ENCODE peak calls at places on chromosomes 3 and 15, in four cellular contexts. B is SJSA1, Y is HAP-1, Z is mammary epithelial cell. N is an unnamed sample.

GRCh38 chr3:13380991-13381390 is 39.1 kb downstream of the NUP210 start:
- DNase-seq in B (no peak), Y (no peak), Z (no peak), N (no peak)

GRCh38 chr3:127008236-127008635 is 25.3 kb downstream of the PLXNA1 start:
- DNase-seq in B (no peak), Y (no peak), Z (no peak), N (no peak)

GRCh38 chr3:127067116-127067910 is 84.4 kb downstream of the PLXNA1 start:
- DNase-seq in B (no peak), Y (no peak), Z (no peak), N (no peak)

GRCh38 chr3:16548721-16549120 is 35.2 kb upstream of the RFTN1 start:
- DNase-seq in B (peak), Y (no peak), Z (peak), N (no peak)

GRCh38 chr3:127263037-127263436 is 24.8 kb downstream of the PRR20G start:
- DNase-seq in B (no peak), Y (no peak), Z (no peak), N (no peak)

GRCh38 chr15:88661766-88662556 is 23.1 kb downstream of the ISG20 start:
- DNase-seq in B (no peak), Y (no peak), Z (no peak), N (no peak)

GRCh38 chr15:101037090-101037830 is 118.1 kb downstream of the LRRK1 start:
- DNase-seq in B (peak), Y (no peak), Z (no peak), N (peak)

GRCh38 chr3:163045945-163046344 is 1549.3 kb downstream of the OTOL1 start:
- DNase-seq in B (no peak), Y (no peak), Z (no peak), N (no peak)

GRCh38 chr15:63672369-63672768 is 75.2 kb downstream of the FBXL22 start:
- DNase-seq in B (no peak), Y (no peak), Z (no peak), N (no peak)

GRCh38 chr15:76217029-76217866 is 94.0 kb downstream of the ETFA start:
- DNase-seq in B (no peak), Y (no peak), Z (peak), N (no peak)

GRCh38 chr3:58034738-58035511 is 26.7 kb downstream of the FLNB start:
- DNase-seq in B (no peak), Y (no peak), Z (no peak), N (peak)

GRCh38 chr3:172020763-172021162 is 18.6 kb upstream of the FNDC3B start:
- DNase-seq in B (no peak), Y (no peak), Z (no peak), N (no peak)

GRCh38 chr3:172021859-172022258 is 17.5 kb upstream of the FNDC3B start:
- DNase-seq in B (no peak), Y (no peak), Z (no peak), N (no peak)

GRCh38 chr3:172021165-172021564 is 18.2 kb upstream of the FNDC3B start:
- DNase-seq in B (no peak), Y (no peak), Z (no peak), N (no peak)

GRCh38 chr3:172023915-172024314 is 15.5 kb upstream of the FNDC3B start:
- DNase-seq in B (no peak), Y (no peak), Z (no peak), N (no peak)

DNA sequence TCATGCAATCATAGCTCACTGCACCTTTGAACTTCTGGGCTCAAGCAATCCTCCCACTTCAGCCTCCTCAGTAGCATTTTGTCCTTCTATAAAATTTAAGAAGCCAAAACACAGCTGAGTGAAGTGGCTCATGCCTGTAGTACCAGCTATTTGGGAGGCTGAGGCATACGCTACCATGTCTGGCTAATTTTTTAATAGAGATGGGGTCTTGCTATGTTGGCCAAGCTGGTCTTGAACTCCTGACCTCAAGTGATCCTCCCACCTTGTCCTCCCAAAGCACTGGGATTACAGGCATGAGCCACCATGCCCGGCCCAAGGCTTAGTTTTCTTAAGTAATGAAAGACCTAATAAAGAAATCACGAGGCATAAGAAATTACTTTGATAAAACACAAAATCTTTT is 14.7 kb upstream of the FNDC3B start:
- DNase-seq in B (no peak), Y (no peak), Z (no peak), N (no peak)
- H3K4me3 ChIP-seq in B (no peak), Y (no peak), Z (no peak), N (no peak)

GRCh38 chr3:195877767-195878423 is 30.5 kb downstream of the TNK2 start:
- DNase-seq in B (no peak), Y (no peak), Z (no peak), N (no peak)

GRCh38 chr3:195877136-195877715 is 31.1 kb downstream of the TNK2 start:
- DNase-seq in B (no peak), Y (no peak), Z (no peak), N (no peak)

GRCh38 chr3:195875482-195876236 is 32.7 kb downstream of the TNK2 start:
- DNase-seq in B (no peak), Y (no peak), Z (no peak), N (no peak)

GRCh38 chr3:195878424-195879274 is 29.7 kb downstream of the TNK2 start:
- DNase-seq in B (no peak), Y (no peak), Z (no peak), N (no peak)

DNA sequence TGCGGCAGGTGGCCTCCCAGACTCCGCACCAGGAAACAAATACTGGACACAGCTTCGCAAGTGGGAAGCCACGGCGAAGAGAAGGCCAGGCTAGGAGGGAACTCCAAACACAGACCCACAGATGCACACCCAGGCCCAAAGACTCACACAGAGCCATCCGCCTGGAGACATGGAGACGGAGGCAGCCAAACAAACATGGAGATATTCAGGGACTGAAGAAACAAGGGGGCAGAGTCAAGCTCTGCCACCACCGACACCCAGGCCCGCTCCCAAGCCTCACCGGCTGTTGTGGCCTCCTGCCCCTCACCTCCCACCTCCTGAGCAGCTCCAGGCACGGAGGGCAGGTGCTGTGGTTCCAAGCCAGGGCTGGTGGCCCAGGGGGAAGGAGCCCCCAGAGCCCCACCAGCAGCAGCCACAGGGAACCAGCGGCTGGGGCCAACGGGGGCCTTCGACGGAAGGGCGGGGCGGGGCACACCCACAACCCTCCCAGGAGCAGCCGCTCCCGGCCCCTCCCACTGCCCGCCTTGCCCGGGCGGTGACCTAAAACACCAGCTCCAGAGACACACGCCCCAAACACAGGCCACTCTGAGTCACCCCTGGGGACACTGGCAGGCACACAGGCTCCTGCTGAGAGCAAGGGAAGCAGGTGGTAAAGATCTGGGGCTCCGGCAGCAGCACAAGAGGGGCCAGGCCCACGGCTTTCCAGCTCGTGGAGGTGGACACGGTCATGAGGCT is 31.9 kb downstream of the TNK2 start:
- DNase-seq in B (no peak), Y (no peak), Z (no peak), N (no peak)
- H3K4me3 ChIP-seq in B (no peak), Y (no peak), Z (no peak), N (no peak)

GRCh38 chr15:81419304-81419943 is 45.4 kb upstream of the TMC3 start:
- DNase-seq in B (no peak), Y (no peak), Z (no peak), N (no peak)
- H3K4me3 ChIP-seq in B (no peak), Y (no peak), Z (no peak), N (no peak)

DNA sequence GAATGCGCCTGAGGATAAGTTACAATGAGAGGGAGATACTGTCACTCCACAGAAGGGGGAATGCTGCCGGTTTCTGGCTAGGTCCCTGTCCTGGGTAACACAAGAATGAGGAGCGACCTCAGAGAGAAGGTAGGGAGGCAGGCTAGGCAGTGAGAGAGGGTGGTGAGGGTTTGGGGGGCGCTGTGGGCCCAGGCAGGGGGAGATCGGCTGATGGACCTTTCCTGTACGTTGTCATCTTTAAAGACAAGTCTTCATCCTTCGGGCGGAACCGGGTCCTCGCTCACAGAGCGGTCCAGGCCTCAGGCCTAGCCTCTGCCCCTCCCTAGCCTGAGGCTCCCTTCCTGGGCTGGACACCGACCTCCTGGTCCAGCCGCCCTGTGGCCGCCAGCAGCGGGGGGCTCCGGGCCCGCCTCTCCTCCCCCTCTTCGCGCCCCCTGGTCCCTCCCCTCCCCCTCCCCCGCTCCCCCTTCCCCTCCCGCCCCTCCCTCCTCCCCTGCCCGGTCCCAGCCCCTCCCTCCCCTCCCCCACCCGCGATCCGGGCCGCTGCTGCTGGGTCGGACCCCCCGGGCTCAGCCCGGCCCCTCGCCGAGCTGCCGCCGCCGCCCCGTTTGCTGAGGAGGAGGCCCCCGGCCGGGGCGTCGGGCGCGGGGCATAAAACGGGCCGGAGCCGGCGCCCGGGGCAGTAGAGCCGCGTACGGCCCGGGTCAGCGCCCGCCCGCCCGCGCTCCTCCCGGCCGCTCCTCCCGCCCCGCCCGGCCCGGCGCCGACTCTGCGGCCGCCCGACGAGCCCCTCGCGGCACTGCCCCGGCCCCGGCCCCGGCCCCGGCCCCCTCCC is at the start of gene CHRD:
- DNase-seq in B (no peak), Y (peak), Z (no peak), N (no peak)
- H3K4me3 ChIP-seq in B (peak), Y (peak), Z (no peak), N (peak)